ENCODE peak calls at places on chromosomes 13 and 19, in nine cellular contexts. One of them, this sample, is unnamed.

GRCh38 chr19:16015805-16016173 is 60.5 kb upstream of the TPM4 start:
- DNase-seq in mesenchymal stem cell: no peak
- DNase-seq in islet precursor cell: no peak
- DNase-seq in astrocyte of the spinal cord: no peak
- DNase-seq in GM06990: no peak
- DNase-seq in CD4-positive, alpha-beta T cell: no peak
- DNase-seq in WTC11: no peak
- DNase-seq in fibroblast of mammary gland: no peak
- DNase-seq in tibial artery: no peak
- DNase-seq in this sample: no peak

GRCh38 chr19:52946322-52947310 is 16.1 kb downstream of the ZNF816 start:
- DNase-seq in mesenchymal stem cell: no peak
- DNase-seq in islet precursor cell: peak; percentile 88
- DNase-seq in astrocyte of the spinal cord: peak; percentile 17
- DNase-seq in GM06990: no peak
- DNase-seq in CD4-positive, alpha-beta T cell: no peak
- DNase-seq in WTC11: peak; percentile 99
- DNase-seq in fibroblast of mammary gland: peak; percentile 21
- DNase-seq in tibial artery: no peak
- DNase-seq in this sample: no peak

GRCh38 chr13:72384879-72385278 is 342.6 kb downstream of the MZT1 start:
- DNase-seq in mesenchymal stem cell: peak; percentile 40
- DNase-seq in islet precursor cell: no peak
- DNase-seq in astrocyte of the spinal cord: peak; percentile 4
- DNase-seq in GM06990: no peak
- DNase-seq in CD4-positive, alpha-beta T cell: no peak
- DNase-seq in WTC11: no peak
- DNase-seq in fibroblast of mammary gland: peak; percentile 47
- DNase-seq in tibial artery: no peak
- DNase-seq in this sample: no peak

GRCh38 chr19:37778613-37779138 is 710 bp downstream of the ZNF573 start:
- DNase-seq in mesenchymal stem cell: peak; percentile 16
- DNase-seq in islet precursor cell: no peak
- DNase-seq in astrocyte of the spinal cord: no peak
- DNase-seq in GM06990: no peak
- DNase-seq in CD4-positive, alpha-beta T cell: no peak
- DNase-seq in WTC11: no peak
- DNase-seq in fibroblast of mammary gland: peak; percentile 17
- DNase-seq in tibial artery: no peak
- DNase-seq in this sample: no peak

GRCh38 chr19:2382530-2383222 is 22.6 kb downstream of the TMPRSS9 start:
- DNase-seq in mesenchymal stem cell: no peak
- DNase-seq in islet precursor cell: no peak
- DNase-seq in astrocyte of the spinal cord: no peak
- DNase-seq in GM06990: no peak
- DNase-seq in CD4-positive, alpha-beta T cell: no peak
- DNase-seq in WTC11: no peak
- DNase-seq in fibroblast of mammary gland: no peak
- DNase-seq in tibial artery: no peak
- DNase-seq in this sample: no peak

GRCh38 chr19:28526042-28526441 is 686.9 kb downstream of the UQCRFS1 start:
- DNase-seq in mesenchymal stem cell: no peak
- DNase-seq in islet precursor cell: no peak
- DNase-seq in astrocyte of the spinal cord: no peak
- DNase-seq in GM06990: no peak
- DNase-seq in CD4-positive, alpha-beta T cell: no peak
- DNase-seq in WTC11: no peak
- DNase-seq in fibroblast of mammary gland: no peak
- DNase-seq in tibial artery: no peak
- DNase-seq in this sample: no peak

GRCh38 chr13:33087091-33087490 is 70.9 kb downstream of the KL start:
- DNase-seq in mesenchymal stem cell: peak; percentile 58
- DNase-seq in islet precursor cell: no peak
- DNase-seq in astrocyte of the spinal cord: peak; percentile 23
- DNase-seq in GM06990: no peak
- DNase-seq in CD4-positive, alpha-beta T cell: no peak
- DNase-seq in WTC11: no peak
- DNase-seq in fibroblast of mammary gland: no peak
- DNase-seq in tibial artery: no peak
- DNase-seq in this sample: no peak

GRCh38 chr19:54523403-54523802 is 20.8 kb downstream of the LAIR2 start:
- DNase-seq in mesenchymal stem cell: no peak
- DNase-seq in islet precursor cell: no peak
- DNase-seq in astrocyte of the spinal cord: no peak
- DNase-seq in GM06990: peak; percentile 50
- DNase-seq in CD4-positive, alpha-beta T cell: no peak
- DNase-seq in WTC11: no peak
- DNase-seq in fibroblast of mammary gland: peak; percentile 26
- DNase-seq in tibial artery: no peak
- DNase-seq in this sample: no peak

GRCh38 chr13:113729329-113730019 is 29.6 kb upstream of the TMEM255B start:
- DNase-seq in mesenchymal stem cell: no peak
- DNase-seq in islet precursor cell: no peak
- DNase-seq in astrocyte of the spinal cord: no peak
- DNase-seq in GM06990: no peak
- DNase-seq in CD4-positive, alpha-beta T cell: no peak
- DNase-seq in WTC11: no peak
- DNase-seq in fibroblast of mammary gland: peak; percentile 32
- DNase-seq in tibial artery: no peak
- DNase-seq in this sample: peak; percentile 44

GRCh38 chr13:28743499-28744083 is 24.8 kb upstream of the SLC46A3 start:
- DNase-seq in mesenchymal stem cell: no peak
- DNase-seq in islet precursor cell: no peak
- DNase-seq in astrocyte of the spinal cord: no peak
- DNase-seq in GM06990: no peak
- DNase-seq in CD4-positive, alpha-beta T cell: no peak
- DNase-seq in WTC11: no peak
- DNase-seq in fibroblast of mammary gland: no peak
- DNase-seq in tibial artery: no peak
- DNase-seq in this sample: no peak

GRCh38 chr13:107835339-107836018 is 379.9 kb downstream of the LIG4 start:
- DNase-seq in mesenchymal stem cell: peak; percentile 75
- DNase-seq in islet precursor cell: no peak
- DNase-seq in astrocyte of the spinal cord: peak; percentile 85
- DNase-seq in GM06990: no peak
- DNase-seq in CD4-positive, alpha-beta T cell: no peak
- DNase-seq in WTC11: no peak
- DNase-seq in fibroblast of mammary gland: peak; percentile 48
- DNase-seq in tibial artery: no peak
- DNase-seq in this sample: no peak

GRCh38 chr19:53057904-53058579 is 13.5 kb downstream of the ERVV-2 start:
- DNase-seq in mesenchymal stem cell: no peak
- DNase-seq in islet precursor cell: peak; percentile 61
- DNase-seq in astrocyte of the spinal cord: no peak
- DNase-seq in GM06990: no peak
- DNase-seq in CD4-positive, alpha-beta T cell: no peak
- DNase-seq in WTC11: peak; percentile 89
- DNase-seq in fibroblast of mammary gland: no peak
- DNase-seq in tibial artery: no peak
- DNase-seq in this sample: no peak

GRCh38 chr19:50912102-50912599 is 956 bp upstream of the KLK4 start:
- DNase-seq in mesenchymal stem cell: no peak
- DNase-seq in islet precursor cell: no peak
- DNase-seq in astrocyte of the spinal cord: no peak
- DNase-seq in GM06990: no peak
- DNase-seq in CD4-positive, alpha-beta T cell: no peak
- DNase-seq in WTC11: no peak
- DNase-seq in fibroblast of mammary gland: no peak
- DNase-seq in tibial artery: no peak
- DNase-seq in this sample: no peak

GRCh38 chr19:43505941-43506340 is 1.4 kb upstream of the PHLDB3 start:
- DNase-seq in mesenchymal stem cell: no peak
- DNase-seq in islet precursor cell: no peak
- DNase-seq in astrocyte of the spinal cord: no peak
- DNase-seq in GM06990: no peak
- DNase-seq in CD4-positive, alpha-beta T cell: no peak
- DNase-seq in WTC11: no peak
- DNase-seq in fibroblast of mammary gland: no peak
- DNase-seq in tibial artery: no peak
- DNase-seq in this sample: no peak

GRCh38 chr13:113155982-113156655 is 2.3 kb upstream of the PROZ start:
- DNase-seq in mesenchymal stem cell: no peak
- DNase-seq in islet precursor cell: peak; percentile 21
- DNase-seq in astrocyte of the spinal cord: no peak
- DNase-seq in GM06990: no peak
- DNase-seq in CD4-positive, alpha-beta T cell: no peak
- DNase-seq in WTC11: no peak
- DNase-seq in fibroblast of mammary gland: peak; percentile 18
- DNase-seq in tibial artery: no peak
- DNase-seq in this sample: no peak

This sample was measured in psoas muscle.